ENCODE peak calls at places on chromosomes 13 and 19, in eight cellular contexts. One of them, this sample, is unnamed. For H3K27me3 and H3K4me1, the result is how much of the 10 kb centered on the place peaks cover.

GRCh38 chr19:54707932-54708331 is 16.3 kb upstream of the KIR3DL3 start:
- DNase-seq in heart left ventricle: no peak
- DNase-seq in tibial nerve: no peak
- DNase-seq in trophoblast cell: no peak
- DNase-seq in SJCRH30: no peak
- DNase-seq in upper lobe of left lung: peak
- DNase-seq in body of pancreas: no peak
- DNase-seq in GM23338: no peak
- DNase-seq in this sample: no peak

GRCh38 chr19:47699360-47699917 is 13.8 kb upstream of the EHD2 start:
- DNase-seq in upper lobe of left lung: peak
- DNase-seq in heart left ventricle: no peak
- DNase-seq in trophoblast cell: peak
- DNase-seq in SJCRH30: peak
- DNase-seq in tibial nerve: no peak
- DNase-seq in body of pancreas: peak
- DNase-seq in GM23338: peak
- DNase-seq in this sample: peak

GRCh38 chr13:45875951-45876350 is 24.4 kb upstream of the SIAH3 start:
- DNase-seq in heart left ventricle: no peak
- DNase-seq in upper lobe of left lung: no peak
- DNase-seq in GM23338: no peak
- DNase-seq in body of pancreas: no peak
- DNase-seq in SJCRH30: no peak
- DNase-seq in tibial nerve: no peak
- DNase-seq in trophoblast cell: no peak
- DNase-seq in this sample: no peak

GRCh38 chr13:61777281-61777680 is 361.6 kb upstream of the PCDH20 start:
- DNase-seq in trophoblast cell: no peak
- DNase-seq in tibial nerve: no peak
- DNase-seq in SJCRH30: no peak
- DNase-seq in body of pancreas: no peak
- DNase-seq in heart left ventricle: no peak
- DNase-seq in upper lobe of left lung: no peak
- DNase-seq in GM23338: peak
- DNase-seq in this sample: no peak

GRCh38 chr19:45450042-45450380 is 17.8 kb upstream of the FOSB start:
- DNase-seq in upper lobe of left lung: no peak
- DNase-seq in GM23338: no peak
- DNase-seq in tibial nerve: no peak
- DNase-seq in trophoblast cell: no peak
- DNase-seq in SJCRH30: no peak
- DNase-seq in heart left ventricle: no peak
- DNase-seq in body of pancreas: no peak
- DNase-seq in this sample: no peak

GRCh38 chr13:110134801-110135200 is 172.2 kb downstream of the COL4A1 start:
- DNase-seq in SJCRH30: no peak
- DNase-seq in upper lobe of left lung: no peak
- DNase-seq in heart left ventricle: peak
- DNase-seq in body of pancreas: no peak
- DNase-seq in GM23338: peak
- DNase-seq in trophoblast cell: no peak
- DNase-seq in tibial nerve: no peak
- DNase-seq in this sample: no peak

GRCh38 chr13:73579574-73580274 is 520.9 kb downstream of the KLF5 start:
- DNase-seq in heart left ventricle: no peak
- DNase-seq in tibial nerve: no peak
- DNase-seq in GM23338: no peak
- DNase-seq in upper lobe of left lung: no peak
- DNase-seq in body of pancreas: no peak
- DNase-seq in SJCRH30: no peak
- DNase-seq in trophoblast cell: no peak
- DNase-seq in this sample: no peak

GRCh38 chr19:2973229-2973628 is 4.1 kb upstream of the TLE6 start:
- DNase-seq in SJCRH30: no peak
- DNase-seq in tibial nerve: no peak
- DNase-seq in trophoblast cell: no peak
- DNase-seq in upper lobe of left lung: no peak
- DNase-seq in GM23338: no peak
- DNase-seq in body of pancreas: peak
- DNase-seq in heart left ventricle: peak
- DNase-seq in this sample: no peak

GRCh38 chr13:22091971-22092300 is 421.1 kb downstream of the FGF9 start:
- DNase-seq in body of pancreas: no peak
- DNase-seq in trophoblast cell: peak
- DNase-seq in upper lobe of left lung: no peak
- DNase-seq in tibial nerve: no peak
- DNase-seq in GM23338: no peak
- DNase-seq in heart left ventricle: no peak
- DNase-seq in SJCRH30: no peak
- DNase-seq in this sample: no peak

GRCh38 chr13:105466376-105466775 is 1069.1 kb downstream of the EFNB2 start:
- DNase-seq in upper lobe of left lung: no peak
- DNase-seq in heart left ventricle: no peak
- DNase-seq in body of pancreas: no peak
- DNase-seq in SJCRH30: no peak
- DNase-seq in tibial nerve: no peak
- DNase-seq in trophoblast cell: no peak
- DNase-seq in GM23338: no peak
- DNase-seq in this sample: no peak

GRCh38 chr13:59691501-59692066 is 472.1 kb downstream of the DIAPH3 start:
- DNase-seq in body of pancreas: no peak
- DNase-seq in GM23338: no peak
- DNase-seq in SJCRH30: no peak
- DNase-seq in heart left ventricle: no peak
- DNase-seq in tibial nerve: no peak
- DNase-seq in upper lobe of left lung: no peak
- DNase-seq in trophoblast cell: no peak
- DNase-seq in this sample: no peak

GRCh38 chr19:10478903-10479384 is 24.2 kb downstream of the KEAP1 start:
- DNase-seq in heart left ventricle: peak
- DNase-seq in GM23338: peak
- DNase-seq in trophoblast cell: peak
- DNase-seq in tibial nerve: peak
- DNase-seq in upper lobe of left lung: peak
- DNase-seq in body of pancreas: peak
- DNase-seq in SJCRH30: peak
- DNase-seq in this sample: peak

GRCh38 chr13:46176756-46177155 is 5.2 kb downstream of the LCP1 start:
- DNase-seq in tibial nerve: no peak
- DNase-seq in body of pancreas: no peak
- DNase-seq in GM23338: no peak
- DNase-seq in trophoblast cell: no peak
- DNase-seq in heart left ventricle: no peak
- DNase-seq in upper lobe of left lung: no peak
- DNase-seq in SJCRH30: no peak
- DNase-seq in this sample: no peak

GRCh38 chr13:110263906-110264305 is 43.1 kb downstream of the COL4A1 start:
- DNase-seq in heart left ventricle: peak
- DNase-seq in SJCRH30: no peak
- DNase-seq in tibial nerve: no peak
- DNase-seq in upper lobe of left lung: no peak
- DNase-seq in body of pancreas: no peak
- DNase-seq in trophoblast cell: no peak
- DNase-seq in GM23338: no peak
- DNase-seq in this sample: no peak

GRCh38 chr13:66837246-66837645 is 392.9 kb downstream of the PCDH9 start:
- DNase-seq in SJCRH30: no peak
- DNase-seq in upper lobe of left lung: peak
- DNase-seq in tibial nerve: no peak
- DNase-seq in body of pancreas: no peak
- DNase-seq in GM23338: peak
- DNase-seq in trophoblast cell: no peak
- DNase-seq in heart left ventricle: no peak
- DNase-seq in this sample: no peak

GRCh38 chr19:35793381-35794165 is 18.2 kb downstream of the ARHGAP33 start:
- DNase-seq in heart left ventricle: no peak
- DNase-seq in tibial nerve: no peak
- DNase-seq in body of pancreas: no peak
- DNase-seq in trophoblast cell: no peak
- DNase-seq in SJCRH30: no peak
- DNase-seq in GM23338: no peak
- DNase-seq in upper lobe of left lung: no peak
- DNase-seq in this sample: no peak

GRCh38 chr13:100818706-100819105 is 144.1 kb upstream of the TMTC4 start:
- DNase-seq in upper lobe of left lung: no peak
- DNase-seq in GM23338: no peak
- DNase-seq in tibial nerve: no peak
- DNase-seq in SJCRH30: no peak
- DNase-seq in trophoblast cell: peak
- DNase-seq in heart left ventricle: no peak
- DNase-seq in body of pancreas: no peak
- DNase-seq in this sample: no peak

GRCh38 chr19:44647144-44647543 is 3.4 kb downstream of the PVR start:
- DNase-seq in SJCRH30: no peak
- DNase-seq in body of pancreas: no peak
- DNase-seq in upper lobe of left lung: peak
- DNase-seq in GM23338: peak
- DNase-seq in tibial nerve: no peak
- DNase-seq in trophoblast cell: peak
- DNase-seq in heart left ventricle: peak
- DNase-seq in this sample: peak

GRCh38 chr19:46823049-46823448 is 27.6 kb downstream of the AP2S1 start:
- DNase-seq in GM23338: no peak
- DNase-seq in SJCRH30: no peak
- DNase-seq in trophoblast cell: no peak
- DNase-seq in upper lobe of left lung: no peak
- DNase-seq in body of pancreas: no peak
- DNase-seq in tibial nerve: no peak
- DNase-seq in heart left ventricle: no peak
- DNase-seq in this sample: no peak

GRCh38 chr13:90261343-90261742 is 1086.1 kb upstream of the MIR17HG start:
- DNase-seq in upper lobe of left lung: no peak
- DNase-seq in SJCRH30: no peak
- DNase-seq in heart left ventricle: no peak
- DNase-seq in trophoblast cell: no peak
- DNase-seq in GM23338: no peak
- DNase-seq in tibial nerve: no peak
- DNase-seq in body of pancreas: no peak
- DNase-seq in this sample: no peak

GRCh38 chr19:9597027-9597426 is 12.7 kb upstream of the ZNF121 start:
- DNase-seq in trophoblast cell: peak
- DNase-seq in body of pancreas: no peak
- DNase-seq in heart left ventricle: no peak
- DNase-seq in upper lobe of left lung: no peak
- DNase-seq in SJCRH30: no peak
- DNase-seq in tibial nerve: no peak
- DNase-seq in GM23338: no peak
- DNase-seq in this sample: no peak

GRCh38 chr19:38956264-38956663 is 19.3 kb downstream of the FBXO17 start:
- DNase-seq in heart left ventricle: no peak
- DNase-seq in GM23338: no peak
- DNase-seq in SJCRH30: no peak
- DNase-seq in upper lobe of left lung: no peak
- DNase-seq in tibial nerve: no peak
- DNase-seq in trophoblast cell: no peak
- DNase-seq in body of pancreas: no peak
- DNase-seq in this sample: no peak

GRCh38 chr19:17684256-17684655 is 3.9 kb downstream of the UNC13A start:
- DNase-seq in upper lobe of left lung: no peak
- DNase-seq in GM23338: no peak
- DNase-seq in body of pancreas: no peak
- DNase-seq in SJCRH30: no peak
- DNase-seq in trophoblast cell: no peak
- DNase-seq in tibial nerve: no peak
- DNase-seq in heart left ventricle: no peak
- DNase-seq in this sample: no peak
- H3K27me3 ChIP-seq in upper lobe of left lung: under half
- H3K27me3 ChIP-seq in GM23338: under half
- H3K27me3 ChIP-seq in body of pancreas: under half
- H3K27me3 ChIP-seq in SJCRH30: under half
- H3K27me3 ChIP-seq in trophoblast cell: under half
- H3K27me3 ChIP-seq in tibial nerve: under half
- H3K27me3 ChIP-seq in heart left ventricle: under half
- H3K27me3 ChIP-seq in this sample: under half

DNA sequence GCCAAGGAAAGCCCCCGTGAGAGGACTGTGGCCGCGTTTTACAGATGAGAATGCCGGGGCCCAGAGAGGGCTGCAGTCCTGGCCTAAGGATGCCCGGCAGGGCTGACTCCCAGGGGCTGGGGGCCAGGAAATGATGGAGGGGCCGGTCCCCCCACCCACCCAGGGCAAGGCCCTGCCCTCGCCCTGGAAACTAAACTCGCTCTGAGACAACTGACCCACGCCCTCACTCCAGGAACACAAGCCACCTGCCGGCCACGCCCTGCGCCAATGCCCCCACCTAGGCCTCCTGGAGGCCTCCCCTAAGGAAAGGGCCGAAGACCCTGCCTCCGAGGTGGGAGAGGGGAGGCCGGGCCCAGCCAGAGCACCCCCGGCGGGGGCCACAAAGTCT is 7.2 kb downstream of the ZBTB7A start:
- DNase-seq in trophoblast cell: no peak
- DNase-seq in GM23338: no peak
- DNase-seq in upper lobe of left lung: peak
- DNase-seq in heart left ventricle: no peak
- DNase-seq in body of pancreas: peak
- DNase-seq in tibial nerve: no peak
- DNase-seq in SJCRH30: no peak
- DNase-seq in this sample: peak
- H3K4me1 ChIP-seq in trophoblast cell: under half
- H3K4me1 ChIP-seq in GM23338: under half
- H3K4me1 ChIP-seq in upper lobe of left lung: half or more
- H3K4me1 ChIP-seq in heart left ventricle: half or more
- H3K4me1 ChIP-seq in body of pancreas: half or more
- H3K4me1 ChIP-seq in tibial nerve: under half
- H3K4me1 ChIP-seq in SJCRH30: under half
- H3K4me1 ChIP-seq in this sample: under half

DNA sequence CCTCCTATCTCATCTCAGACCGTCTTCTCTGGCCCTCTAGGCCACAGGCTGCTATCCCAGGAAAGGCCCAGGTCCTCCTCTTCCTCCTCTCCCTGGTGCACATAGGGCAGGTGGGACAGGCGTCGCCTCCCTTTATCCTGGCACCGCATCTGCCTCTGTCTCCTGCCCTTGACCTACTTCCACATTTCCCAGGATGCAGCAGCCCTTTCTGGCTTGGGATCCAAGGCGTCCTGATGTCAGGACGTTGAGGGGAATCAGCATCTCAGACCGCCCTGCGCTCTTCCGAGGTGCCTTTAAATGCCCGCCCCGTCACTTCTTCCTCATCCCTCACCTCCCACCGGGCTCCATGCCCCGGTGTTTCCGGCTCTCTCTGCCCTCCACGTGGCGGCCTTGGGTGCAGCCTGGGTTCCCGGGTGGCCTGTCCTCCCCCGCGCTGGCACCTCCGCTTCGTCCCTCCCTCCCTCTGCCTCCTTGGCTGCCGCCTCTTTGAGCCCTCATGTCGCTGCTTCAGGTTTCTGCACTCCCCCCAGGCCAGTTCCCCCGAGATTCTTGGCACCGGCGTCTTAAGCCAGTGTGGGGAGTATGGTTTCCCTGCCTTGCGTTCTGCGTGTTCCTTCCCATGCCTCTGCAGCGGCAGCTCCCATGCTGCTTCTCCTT is 66.3 kb downstream of the KDM4B start:
- DNase-seq in trophoblast cell: no peak
- DNase-seq in body of pancreas: no peak
- DNase-seq in heart left ventricle: no peak
- DNase-seq in SJCRH30: no peak
- DNase-seq in tibial nerve: no peak
- DNase-seq in GM23338: no peak
- DNase-seq in upper lobe of left lung: peak
- DNase-seq in this sample: no peak
- H3K27ac ChIP-seq in trophoblast cell: no peak
- H3K27ac ChIP-seq in body of pancreas: no peak
- H3K27ac ChIP-seq in heart left ventricle: no peak
- H3K27ac ChIP-seq in SJCRH30: no peak
- H3K27ac ChIP-seq in tibial nerve: no peak
- H3K27ac ChIP-seq in GM23338: peak
- H3K27ac ChIP-seq in upper lobe of left lung: no peak
- H3K27ac ChIP-seq in this sample: no peak

GRCh38 chr13:78609464-78610205 is 6.3 kb upstream of the POU4F1 start:
- DNase-seq in body of pancreas: peak
- DNase-seq in trophoblast cell: no peak
- DNase-seq in tibial nerve: no peak
- DNase-seq in GM23338: peak
- DNase-seq in heart left ventricle: no peak
- DNase-seq in upper lobe of left lung: peak
- DNase-seq in SJCRH30: no peak
- DNase-seq in this sample: no peak
- H3K27me3 ChIP-seq in body of pancreas: under half
- H3K27me3 ChIP-seq in trophoblast cell: half or more
- H3K27me3 ChIP-seq in tibial nerve: under half
- H3K27me3 ChIP-seq in GM23338: half or more
- H3K27me3 ChIP-seq in heart left ventricle: half or more
- H3K27me3 ChIP-seq in upper lobe of left lung: half or more
- H3K27me3 ChIP-seq in SJCRH30: under half
- H3K27me3 ChIP-seq in this sample: under half

This sample was measured in aorta.